ENCODE peak calls at places on chromosomes 16 and 17, in eight cellular contexts. S is endothelial cell of umbilical vein, P is cardiac muscle cell, E is IMR-90, I is PC-9, Q is adrenal gland, L is endodermal cell, Z is neural progenitor cell. M is an unnamed sample.

GRCh38 chr17:38768417-38768816 is 15.9 kb downstream of the PSMB3 start:
- DNase-seq in S (no peak), P (no peak), E (no peak), I (no peak), Q (peak; percentile 75), L (no peak), Z (no peak), M (no peak)

GRCh38 chr17:51046527-51047384 is 73.9 kb downstream of the SPAG9 start:
- DNase-seq in S (peak; percentile 72), P (peak; percentile 92), E (peak; percentile 87), I (no peak), Q (peak; percentile 96), L (peak; percentile 94), Z (peak; percentile 96), M (no peak)

GRCh38 chr16:78292726-78293380 is 193.4 kb downstream of the WWOX start:
- DNase-seq in S (no peak), P (no peak), E (no peak), I (no peak), Q (no peak), L (no peak), Z (no peak), M (no peak)

GRCh38 chr17:67557921-67558320 is 159.8 kb upstream of the NOL11 start:
- DNase-seq in S (no peak), P (no peak), E (peak; percentile 25), I (no peak), Q (peak; percentile 49), L (peak; percentile 39), Z (no peak), M (no peak)

GRCh38 chr17:65355246-65355645 is 206.2 kb downstream of the AXIN2 start:
- DNase-seq in S (no peak), P (no peak), E (no peak), I (no peak), Q (no peak), L (no peak), Z (no peak), M (no peak)

GRCh38 chr16:65624696-65625095 is 502.8 kb upstream of the CDH11 start:
- DNase-seq in S (no peak), P (no peak), E (no peak), I (no peak), Q (no peak), L (no peak), Z (no peak), M (no peak)

GRCh38 chr16:58815188-58815888 is 81.2 kb upstream of the GOT2 start:
- DNase-seq in S (no peak), P (no peak), E (no peak), I (no peak), Q (peak; percentile 58), L (no peak), Z (no peak), M (no peak)

GRCh38 chr16:3800477-3801270 is 79.8 kb downstream of the CREBBP start:
- DNase-seq in S (no peak), P (no peak), E (no peak), I (no peak), Q (no peak), L (no peak), Z (no peak), M (no peak)

DNA sequence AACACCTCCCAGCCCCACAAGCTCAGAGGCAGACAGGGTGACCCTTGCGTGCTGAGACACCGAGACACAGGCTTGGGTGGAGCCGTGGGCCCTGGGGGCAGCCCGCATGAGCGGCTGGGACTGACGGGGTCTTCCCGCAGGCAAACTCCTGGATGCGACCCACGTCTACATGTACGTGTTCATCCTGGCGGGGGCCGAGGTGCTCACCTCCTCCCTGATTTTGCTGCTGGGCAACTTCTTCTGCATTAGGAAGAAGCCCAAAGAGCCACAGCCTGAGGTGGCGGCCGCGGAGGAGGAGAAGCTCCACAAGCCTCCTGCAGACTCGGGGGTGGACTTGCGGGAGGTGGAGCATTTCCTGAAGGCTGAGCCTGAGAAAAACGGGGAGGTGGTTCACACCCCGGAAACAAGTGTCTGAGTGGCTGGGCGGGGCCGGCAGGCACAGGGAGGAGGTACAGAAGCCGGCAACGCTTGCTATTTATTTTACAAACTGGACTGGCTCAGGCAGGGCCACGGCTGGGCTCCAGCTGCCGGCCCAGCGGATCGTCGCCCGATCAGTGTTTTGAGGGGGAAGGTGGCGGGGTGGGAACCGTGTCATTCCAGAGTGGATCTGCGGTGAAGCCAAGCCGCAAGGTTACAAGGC is 9.8 kb downstream of the SLC16A3 start:
- DNase-seq in S (no peak), P (no peak), E (peak; percentile 66), I (peak; percentile 79), Q (peak; percentile 89), L (peak; percentile 75), Z (no peak), M (peak; percentile 90)
- H3K4me3 ChIP-seq in S (no peak overlapping the region), P (no peak overlapping the region), E (no peak overlapping the region), I (no peak overlapping the region), Q (no peak overlapping the region), L (no peak overlapping the region), Z (no peak overlapping the region), M (peak overlapping the region; percentile 25)

GRCh38 chr16:87469186-87469585 is 23.6 kb downstream of the ZCCHC14 start:
- DNase-seq in S (no peak), P (no peak), E (no peak), I (no peak), Q (peak; percentile 66), L (no peak), Z (no peak), M (no peak)
- H3K27ac ChIP-seq in S (no peak overlapping the region), P (no peak overlapping the region), E (no peak overlapping the region), I (no peak overlapping the region), Q (peak overlapping the region; percentile 27), L (peak overlapping the region; percentile 3), Z (no peak overlapping the region), M (no peak overlapping the region)

GRCh38 chr17:78878871-78879270 is 24.1 kb downstream of the CEP295NL start:
- DNase-seq in S (no peak), P (no peak), E (no peak), I (no peak), Q (no peak), L (no peak), Z (no peak), M (no peak)
- TF ChIP-seq CTCF in S (no peak), P (no peak), E (no peak), I (no peak), Q (no peak), L (no peak), Z (no peak), M (no peak)

DNA sequence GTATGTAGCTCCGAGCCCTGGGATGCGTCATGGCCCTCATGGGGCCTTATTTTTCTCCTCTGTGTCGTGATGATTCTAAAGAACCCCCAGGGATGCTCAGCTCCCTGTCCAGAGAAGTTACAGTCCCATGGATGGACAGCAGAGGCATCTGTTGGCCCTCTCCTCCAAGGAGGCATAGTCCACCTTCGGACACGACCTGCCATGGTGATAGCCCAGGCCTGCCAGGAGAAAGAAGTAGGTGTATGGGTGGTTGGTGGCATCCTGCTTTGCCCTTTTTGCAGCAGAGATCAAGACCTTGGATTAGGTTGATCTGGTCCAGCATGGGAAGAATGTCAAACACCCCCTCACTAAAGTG is 260.1 kb upstream of the RPL38 start:
- DNase-seq in S (no peak), P (no peak), E (no peak), I (no peak), Q (no peak), L (peak; percentile 31), Z (no peak), M (no peak)
- H3K4me3 ChIP-seq in S (no peak overlapping the region), P (no peak overlapping the region), E (no peak overlapping the region), I (no peak overlapping the region), Q (no peak overlapping the region), L (no peak overlapping the region), Z (no peak overlapping the region), M (no peak overlapping the region)

GRCh38 chr17:13362341-13363122 is 239.2 kb downstream of the HS3ST3A1 start:
- DNase-seq in S (no peak), P (no peak), E (peak; percentile 91), I (no peak), Q (no peak), L (peak; percentile 56), Z (peak; percentile 25), M (no peak)
- H3K27ac ChIP-seq in S (no peak overlapping the region), P (no peak overlapping the region), E (peak overlapping the region; percentile 7), I (no peak overlapping the region), Q (no peak overlapping the region), L (no peak overlapping the region), Z (no peak overlapping the region), M (no peak overlapping the region)

GRCh38 chr16:24700549-24701392 is 28.7 kb upstream of the TNRC6A start:
- DNase-seq in S (peak; percentile 94), P (no peak), E (peak; percentile 98), I (peak; percentile 90), Q (peak; percentile 94), L (peak; percentile 80), Z (no peak), M (peak; percentile 46)
- TF ChIP-seq CTCF in S (peak; percentile 26), P (peak; percentile 51), E (peak; percentile 51), I (peak; percentile 47), Q (peak; percentile 58), L (peak; percentile 52), Z (no peak), M (no peak)

DNA sequence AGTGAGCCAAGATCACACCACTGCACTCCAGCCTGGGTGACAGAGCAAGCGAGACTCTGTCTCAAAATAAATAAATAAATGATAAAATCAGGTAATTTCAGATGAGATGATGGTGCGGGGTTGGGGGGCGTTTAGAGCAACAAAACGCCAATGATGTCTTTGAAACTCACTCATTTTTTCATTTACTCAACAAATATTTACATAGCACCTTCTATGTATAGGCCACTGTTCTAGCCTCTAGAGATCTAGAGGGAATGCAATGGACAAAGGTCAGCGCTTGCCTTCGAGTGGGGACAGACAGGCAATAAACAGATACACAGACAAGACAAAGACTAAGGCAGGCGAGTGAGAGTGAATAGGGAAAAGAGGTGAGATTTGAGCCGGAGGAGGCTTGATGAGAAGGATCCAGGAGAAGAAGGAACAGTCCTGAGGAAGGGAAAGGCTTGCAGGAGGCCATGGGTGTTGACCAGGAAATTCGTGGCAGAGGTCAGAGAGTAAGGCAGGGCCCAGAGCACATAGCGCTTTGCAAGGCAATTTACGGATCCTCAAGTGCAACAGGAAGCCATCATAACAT is 14.1 kb downstream of the ALDH3A1 start:
- DNase-seq in S (no peak), P (no peak), E (no peak), I (no peak), Q (no peak), L (no peak), Z (no peak), M (no peak)
- H3K4me3 ChIP-seq in S (no peak overlapping the region), P (no peak overlapping the region), E (no peak overlapping the region), I (no peak overlapping the region), Q (no peak overlapping the region), L (no peak overlapping the region), Z (no peak overlapping the region), M (no peak overlapping the region)

M was measured in stomach.